ENCODE peak calls at places on chromosomes 7 and 10, in six cellular contexts. A is mammary epithelial cell, K is astrocyte, O is IMR-90, M is neural progenitor cell, Y is GM12878. W is an unnamed sample.
A peak's percentile ranks its signal among the peaks of the same experiment; 100 is the strongest.

GRCh38 chr7:131016230-131016629 is 282.2 kb upstream of the KLF14 start:
- DNase-seq in Y (no peak), K (no peak), M (no peak), A (peak; percentile 65), O (no peak), W (no peak)

GRCh38 chr7:40800771-40801170 is 666.0 kb downstream of the SUGCT start:
- DNase-seq in O (no peak), M (peak; percentile 8), K (no peak), A (no peak), Y (no peak), W (no peak)

GRCh38 chr7:157881062-157881771 is 544.4 kb downstream of the DNAJB6 start:
- DNase-seq in K (no peak), Y (no peak), O (no peak), M (no peak), A (no peak), W (no peak)

GRCh38 chr7:100679927-100680588 is 6.5 kb downstream of the GNB2 start:
- DNase-seq in O (no peak), A (no peak), K (no peak), M (no peak), Y (no peak), W (no peak)

GRCh38 chr10:132064082-132064755 is 1.5 kb upstream of the JAKMIP3 start:
- DNase-seq in M (no peak), Y (no peak), O (no peak), K (no peak), A (no peak), W (no peak)

GRCh38 chr7:69412331-69413146 is 185.7 kb upstream of the AUTS2 start:
- DNase-seq in A (no peak), Y (no peak), M (no peak), O (no peak), K (peak; percentile 83), W (peak; percentile 87)

GRCh38 chr7:47520408-47520807 is 61.5 kb downstream of the TNS3 start:
- DNase-seq in M (no peak), A (no peak), Y (no peak), O (peak; percentile 85), K (peak; percentile 94), W (peak; percentile 85)

GRCh38 chr7:132117181-132117580 is 459.1 kb downstream of the PLXNA4 start:
- DNase-seq in A (peak; percentile 80), K (peak; percentile 78), M (no peak), O (peak; percentile 28), Y (no peak), W (peak; percentile 82)

GRCh38 chr7:98483276-98483963 is 82.5 kb upstream of the BAIAP2L1 start:
- DNase-seq in K (no peak), A (no peak), Y (no peak), O (no peak), M (peak; percentile 39), W (no peak)

GRCh38 chr10:43427166-43427825 is 9.6 kb upstream of the ZNF487 start:
- DNase-seq in M (no peak), Y (no peak), O (no peak), K (no peak), A (no peak), W (no peak)

GRCh38 chr10:123637326-123637880 is 28.8 kb upstream of the GPR26 start:
- DNase-seq in K (no peak), Y (no peak), A (peak; percentile 46), O (no peak), M (no peak), W (no peak)

GRCh38 chr7:35736725-35737124 is 41.8 kb upstream of the HERPUD2 start:
- DNase-seq in A (peak; percentile 88), O (peak; percentile 57), Y (no peak), M (no peak), K (peak; percentile 19), W (peak; percentile 44)

GRCh38 chr7:134446923-134447322 is 12.0 kb downstream of the AKR1B1 start:
- DNase-seq in A (no peak), Y (no peak), K (no peak), O (no peak), M (no peak), W (no peak)

GRCh38 chr10:119620241-119620753 is 23.5 kb upstream of the TIAL1 start:
- DNase-seq in A (peak; percentile 21), O (peak; percentile 56), Y (no peak), M (no peak), K (peak; percentile 14), W (peak; percentile 40)

GRCh38 chr10:5975641-5976473 is 1.5 kb downstream of the IL15RA start:
- DNase-seq in Y (peak; percentile 89), O (peak; percentile 38), A (no peak), K (peak; percentile 8), M (no peak), W (no peak)

GRCh38 chr10:49056356-49056755 is 59.0 kb downstream of the VSTM4 start:
- DNase-seq in M (no peak), Y (no peak), O (peak; percentile 14), A (no peak), K (no peak), W (peak; percentile 12)

GRCh38 chr7:131895541-131896173 is 339.2 kb upstream of the PODXL start:
- DNase-seq in O (peak; percentile 70), M (no peak), Y (no peak), K (peak; percentile 100), A (peak; percentile 88), W (peak; percentile 100)

GRCh38 chr10:488933-489215 is 200.6 kb downstream of the DIP2C start:
- DNase-seq in O (no peak), K (no peak), Y (no peak), M (no peak), A (no peak), W (no peak)

GRCh38 chr7:33050425-33051318 is 11.9 kb downstream of the NT5C3A start:
- DNase-seq in O (peak; percentile 59), K (no peak), M (peak; percentile 33), A (peak; percentile 35), Y (no peak), W (peak; percentile 73)

GRCh38 chr7:120539321-120539720 is 266.3 kb downstream of the KCND2 start:
- DNase-seq in A (no peak), O (no peak), M (no peak), Y (no peak), K (no peak), W (no peak)

GRCh38 chr10:130551676-130552075 is 415.5 kb downstream of the GLRX3 start:
- DNase-seq in M (no peak), K (no peak), O (no peak), Y (no peak), A (no peak), W (no peak)
- H3K4me1 ChIP-seq in M (no peaks in the 10 kb centered on the region), K (no peaks in the 10 kb centered on the region), O (no peaks in the 10 kb centered on the region), Y (no peaks in the 10 kb centered on the region), A (no peaks in the 10 kb centered on the region), W (no peaks in the 10 kb centered on the region)

GRCh38 chr7:116239019-116239418 is 28.7 kb downstream of the TES start:
- DNase-seq in Y (no peak), K (no peak), M (no peak), A (no peak), O (no peak), W (no peak)
- H3K9ac ChIP-seq in Y (no peak overlapping the region), K (no peak overlapping the region), M (no peak overlapping the region), A (no peak overlapping the region), O (no peak overlapping the region), W (no peak overlapping the region)

DNA sequence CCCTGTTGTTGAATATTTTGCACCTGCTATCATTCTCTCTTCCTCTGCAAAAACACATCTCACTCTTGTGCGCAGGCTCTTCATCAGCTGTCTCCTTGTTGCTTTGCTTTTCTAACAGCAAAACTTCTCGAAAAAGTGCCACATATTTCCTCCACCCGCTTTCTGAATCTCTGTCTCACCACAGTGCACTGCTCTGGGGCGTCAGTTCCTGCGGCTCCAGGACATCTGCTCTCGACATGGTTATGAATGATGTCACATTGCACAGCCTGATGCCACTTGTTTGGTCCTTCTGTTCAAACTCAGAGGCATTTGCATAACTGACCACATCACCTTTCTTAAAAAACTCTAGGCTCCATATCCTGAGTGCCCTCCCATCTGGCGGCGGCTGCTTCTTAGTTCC is 469.2 kb upstream of the COBL start:
- DNase-seq in A (no peak), M (no peak), Y (no peak), K (no peak), O (no peak), W (no peak)
- TF ChIP-seq CTCF in A (no peak), M (no peak), Y (no peak), K (no peak), O (no peak), W (no peak)

GRCh38 chr7:45404622-45405021 is 169.5 kb upstream of the ADCY1 start:
- DNase-seq in O (no peak), Y (no peak), M (no peak), A (no peak), K (no peak), W (no peak)
- H3K4me1 ChIP-seq in O (no peaks in the 10 kb centered on the region), Y (no peaks in the 10 kb centered on the region), M (no peaks in the 10 kb centered on the region), A (peaks cover 14% of the 10 kb centered on the region), K (peaks cover 7% of the 10 kb centered on the region), W (peaks cover 2% of the 10 kb centered on the region)

DNA sequence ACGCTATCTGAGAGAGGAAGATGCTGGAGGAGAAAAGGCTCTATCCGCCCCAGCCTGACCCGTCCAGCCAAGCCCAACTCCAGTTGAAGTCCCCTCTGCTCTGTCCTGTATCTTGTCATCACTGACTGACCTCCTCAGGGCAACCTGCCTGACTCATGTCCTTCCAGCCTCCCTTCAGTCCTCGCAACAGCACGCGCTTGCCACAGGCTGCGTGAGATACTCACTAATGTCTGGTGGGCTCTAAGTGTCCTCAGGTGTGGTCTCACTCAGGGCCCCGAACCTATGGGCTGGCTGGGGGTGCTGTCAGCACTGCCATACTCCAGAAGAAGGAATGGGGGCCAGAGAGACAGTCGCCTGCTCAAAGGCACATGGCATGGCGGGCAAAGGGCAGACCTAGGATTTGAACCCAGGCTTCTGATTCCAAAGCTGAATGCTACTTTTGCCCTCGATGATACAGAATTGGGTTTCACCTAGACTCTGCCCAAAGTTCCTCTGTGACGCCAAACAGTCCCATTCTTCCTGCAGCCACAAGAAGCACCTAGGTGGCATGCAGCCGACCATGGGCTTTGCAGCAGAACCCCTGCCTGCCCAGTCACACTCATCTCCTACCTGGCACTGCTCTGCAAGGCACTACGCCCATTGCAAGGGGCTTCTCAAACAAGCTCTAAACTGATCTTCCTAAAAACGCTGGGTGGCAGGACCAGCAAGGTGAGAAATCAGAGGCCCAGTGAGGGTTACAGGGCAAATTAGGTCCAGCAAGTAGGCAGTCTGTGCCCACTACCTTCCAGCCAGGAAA is 8.5 kb downstream of the FAM53B start:
- DNase-seq in A (no peak), Y (no peak), K (no peak), M (no peak), O (no peak), W (no peak)
- H3K9ac ChIP-seq in A (no peak overlapping the region), Y (no peak overlapping the region), K (no peak overlapping the region), M (no peak overlapping the region), O (no peak overlapping the region), W (no peak overlapping the region)

W was measured in fibroblast of lung.